ENCODE peak calls at places on chromosome 12, in nine cellular contexts. X is A549, D is NT2/D1, J is right atrium auricular region, A is lower lobe of right lung, U is Karpas-422, O is stomach, C is esophagus muscularis mucosa, N is heart right ventricle. Q is an unnamed sample.

GRCh38 chr12:106205208-106206069 is 42.4 kb downstream of the CKAP4 start:
- DNase-seq in X (no peak), D (no peak), J (no peak), A (no peak), U (peak; percentile 53), O (no peak), C (peak; percentile 55), N (peak; percentile 70), Q (no peak)

GRCh38 chr12:9741726-9742125 is 8.8 kb upstream of the CLECL1 start:
- DNase-seq in X (no peak), D (no peak), J (no peak), A (no peak), U (no peak), O (peak; percentile 43), C (no peak), N (no peak), Q (peak; percentile 69)

GRCh38 chr12:32561931-32562341 is 117.2 kb upstream of the DNM1L start:
- DNase-seq in X (no peak), D (no peak), J (no peak), A (no peak), U (no peak), O (no peak), C (no peak), N (no peak), Q (no peak)

GRCh38 chr12:114163766-114164165 is 197.6 kb upstream of the RBM19 start:
- DNase-seq in X (peak; percentile 19), D (no peak), J (no peak), A (no peak), U (no peak), O (no peak), C (no peak), N (no peak), Q (no peak)

GRCh38 chr12:31034372-31034771 is 39.3 kb upstream of the DDX11 start:
- DNase-seq in X (no peak), D (no peak), J (no peak), A (no peak), U (no peak), O (no peak), C (peak; percentile 50), N (no peak), Q (no peak)

GRCh38 chr12:1205512-1206060 is 214.6 kb downstream of the ERC1 start:
- DNase-seq in X (no peak), D (no peak), J (no peak), A (no peak), U (peak; percentile 54), O (no peak), C (no peak), N (no peak), Q (no peak)

GRCh38 chr12:52260351-52261210 is 13.9 kb upstream of the KRT86 start:
- DNase-seq in X (no peak), D (no peak), J (no peak), A (no peak), U (no peak), O (no peak), C (no peak), N (no peak), Q (no peak)

GRCh38 chr12:116933101-116933500 is 22.4 kb downstream of the FBXW8 start:
- DNase-seq in X (no peak), D (no peak), J (no peak), A (no peak), U (no peak), O (no peak), C (no peak), N (no peak), Q (no peak)

GRCh38 chr12:26803552-26803951 is 29.4 kb downstream of the ITPR2 start:
- DNase-seq in X (no peak), D (no peak), J (no peak), A (no peak), U (no peak), O (no peak), C (no peak), N (no peak), Q (no peak)

GRCh38 chr12:46921754-46922113 is 95.9 kb upstream of the SLC38A4 start:
- DNase-seq in X (no peak), D (no peak), J (no peak), A (no peak), U (no peak), O (no peak), C (no peak), N (no peak), Q (no peak)

GRCh38 chr12:82209533-82209932 is 148.7 kb downstream of the CCDC59 start:
- DNase-seq in X (no peak), D (no peak), J (no peak), A (peak; percentile 39), U (no peak), O (no peak), C (no peak), N (no peak), Q (no peak)

GRCh38 chr12:70641691-70642090 is 4.5 kb upstream of the PTPRB start:
- DNase-seq in X (no peak), D (no peak), J (no peak), A (no peak), U (no peak), O (no peak), C (no peak), N (no peak), Q (no peak)

GRCh38 chr12:56565510-56566101 is 44.0 kb downstream of the RBMS2 start:
- DNase-seq in X (peak; percentile 22), D (peak; percentile 33), J (peak; percentile 94), A (peak; percentile 67), U (peak; percentile 40), O (peak; percentile 55), C (no peak), N (peak; percentile 67), Q (no peak)

GRCh38 chr12:12474931-12475485 is 87.7 kb downstream of the DUSP16 start:
- DNase-seq in X (no peak), D (no peak), J (no peak), A (no peak), U (no peak), O (no peak), C (no peak), N (no peak), Q (peak; percentile 36)

GRCh38 chr12:131454418-131455217 is 256.3 kb upstream of the SFSWAP start:
- DNase-seq in X (peak; percentile 87), D (peak; percentile 70), J (no peak), A (no peak), U (peak; percentile 82), O (peak; percentile 27), C (no peak), N (peak; percentile 37), Q (no peak)
- H3K9me3 ChIP-seq in X (peaks cover 9% of the 10 kb centered on the region), D (peaks cover 5% of the 10 kb centered on the region), J (no peaks in the 10 kb centered on the region), A (no peaks in the 10 kb centered on the region), U (no peaks in the 10 kb centered on the region), O (no peaks in the 10 kb centered on the region), C (peaks cover 4% of the 10 kb centered on the region), N (peaks cover 13% of the 10 kb centered on the region), Q (no peaks in the 10 kb centered on the region)

DNA sequence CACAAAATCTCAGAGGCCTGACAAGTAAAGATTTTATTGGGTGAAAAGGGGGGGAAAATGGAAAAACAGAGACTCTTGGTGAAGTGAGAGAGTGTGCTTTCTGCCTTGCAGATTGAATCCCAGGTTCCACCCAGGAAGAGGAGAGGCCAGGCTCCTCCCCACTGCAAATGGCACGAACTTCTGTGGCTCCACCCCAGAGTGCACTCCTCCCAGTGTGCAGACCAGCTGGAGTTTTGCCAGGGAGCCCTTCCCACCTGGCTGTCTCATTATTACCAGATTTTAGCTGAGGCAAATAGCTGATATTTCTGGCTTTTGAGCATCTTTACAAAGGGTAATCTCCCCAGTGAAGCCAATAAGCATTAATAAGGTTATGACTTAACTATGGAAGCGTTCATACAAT is 51.9 kb downstream of the TESPA1 start:
- DNase-seq in X (no peak), D (no peak), J (no peak), A (no peak), U (no peak), O (no peak), C (no peak), N (no peak), Q (no peak)
- H3K4me1 ChIP-seq in X (peaks cover 10% of the 10 kb centered on the region), D (no peaks in the 10 kb centered on the region), J (no peaks in the 10 kb centered on the region), A (peaks cover 13% of the 10 kb centered on the region), U (no peaks in the 10 kb centered on the region), O (peaks cover 15% of the 10 kb centered on the region), C (no peaks in the 10 kb centered on the region), N (no peaks in the 10 kb centered on the region), Q (peaks cover 26% of the 10 kb centered on the region)

GRCh38 chr12:132955094-132955932 is 793 bp downstream of the ZNF605 start:
- DNase-seq in X (peak; percentile 21), D (no peak), J (peak; percentile 61), A (no peak), U (peak; percentile 92), O (peak; percentile 28), C (no peak), N (peak; percentile 30), Q (no peak)

GRCh38 chr12:132953771-132954170 is 2.3 kb downstream of the ZNF605 start:
- DNase-seq in X (no peak), D (no peak), J (no peak), A (no peak), U (no peak), O (no peak), C (no peak), N (no peak), Q (no peak)

GRCh38 chr12:132955933-132956725 is at the start of gene ZNF605:
- DNase-seq in X (peak; percentile 95), D (peak; percentile 87), J (peak; percentile 87), A (peak; percentile 92), U (peak; percentile 94), O (peak; percentile 87), C (peak; percentile 95), N (peak; percentile 91), Q (peak; percentile 81)

GRCh38 chr12:132953163-132953425 is 3.0 kb downstream of the ZNF605 start:
- DNase-seq in X (no peak), D (no peak), J (no peak), A (no peak), U (no peak), O (no peak), C (no peak), N (no peak), Q (no peak)

DNA sequence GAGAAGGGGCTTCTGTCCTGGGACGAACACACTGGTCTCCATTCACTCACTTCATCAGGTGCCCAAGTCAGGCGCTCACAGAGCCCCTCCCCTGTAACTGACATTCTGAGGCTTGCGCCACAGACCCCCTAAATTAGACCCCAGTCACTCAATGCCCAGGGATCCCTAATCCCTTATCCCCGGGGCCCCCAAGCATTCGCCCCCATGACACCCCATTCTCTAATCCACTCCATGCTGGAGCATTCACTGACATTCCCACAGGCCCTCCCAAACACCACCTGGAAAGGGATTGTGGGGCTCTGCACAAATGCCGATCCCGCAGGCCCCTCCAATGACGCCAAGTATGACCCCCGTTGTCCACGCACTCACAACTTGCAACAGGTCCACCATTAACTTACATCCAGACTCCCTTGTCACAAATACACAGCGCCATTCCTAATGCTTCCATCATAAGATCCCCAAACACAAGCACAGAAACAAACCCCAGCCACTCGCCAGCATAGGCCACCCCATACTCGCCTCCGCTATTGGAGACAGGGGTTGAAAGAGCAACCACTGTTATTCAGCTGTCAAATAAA is 1.5 kb downstream of the ZNF605 start:
- DNase-seq in X (peak; percentile 6), D (no peak), J (no peak), A (no peak), U (no peak), O (no peak), C (no peak), N (no peak), Q (no peak)
- H3K9me3 ChIP-seq in X (peaks cover 72% of the 10 kb centered on the region), D (peaks cover 27% of the 10 kb centered on the region), J (no peaks in the 10 kb centered on the region), A (peaks cover 22% of the 10 kb centered on the region), U (peaks cover 28% of the 10 kb centered on the region), O (peaks cover 27% of the 10 kb centered on the region), C (peaks cover 17% of the 10 kb centered on the region), N (peaks cover 7% of the 10 kb centered on the region), Q (no peaks in the 10 kb centered on the region)

DNA sequence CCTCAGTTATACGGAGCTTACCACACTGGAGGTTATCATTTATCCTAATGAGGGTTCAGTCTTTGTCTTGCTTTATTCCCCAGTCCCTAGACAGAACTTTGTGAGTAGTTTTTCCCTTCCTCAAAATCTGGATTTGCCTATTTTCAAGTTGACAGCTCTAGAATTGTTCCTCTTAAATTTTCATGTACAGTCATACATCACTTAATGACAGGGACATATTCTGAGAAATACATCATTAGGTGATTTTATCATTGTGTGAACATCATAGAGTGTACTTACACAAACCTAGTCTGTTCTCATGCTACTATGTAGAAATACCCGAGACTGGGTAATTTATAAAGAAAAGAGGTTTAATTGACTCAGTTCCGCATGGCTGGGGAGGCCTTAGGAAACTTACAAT is 3.1 kb downstream of the PRKAB1 start:
- DNase-seq in X (no peak), D (no peak), J (no peak), A (no peak), U (no peak), O (no peak), C (no peak), N (no peak), Q (no peak)
- H3K4me1 ChIP-seq in X (peaks cover 20% of the 10 kb centered on the region), D (no peaks in the 10 kb centered on the region), J (peaks cover 49% of the 10 kb centered on the region), A (peaks cover 77% of the 10 kb centered on the region), U (peaks cover 33% of the 10 kb centered on the region), O (peaks cover 59% of the 10 kb centered on the region), C (peaks cover 65% of the 10 kb centered on the region), N (peaks cover 76% of the 10 kb centered on the region), Q (peaks cover 8% of the 10 kb centered on the region)